ENCODE peak calls at places on chromosomes 7 and 10, in seven cellular contexts. T is HEK293T; V is left ventricle myocardium superior; O is fibroblast of pulmonary artery; J is A172; M is stimulated activated CD8-positive, alpha-beta memory T cell treated with anti-CD3 and anti-CD28 coated beads, Interleukin-15, amount 100 ng/mL, for 24 hours; K is stimulated activated CD4-positive, alpha-beta T cell treated with anti-CD3 and anti-CD28 coated beads, Interleukin-12 subunit alpha, Interleukin-12 subunit beta, amount 100 ng/mL, for 48 hours. F is an unnamed sample.

GRCh38 chr7:135710417-135711138 is 17.4 kb downstream of the SLC13A4 start:
- DNase-seq in T (peak), V (no peak), O (no peak), J (no peak), M (no peak), K (no peak), F (no peak)

GRCh38 chr10:110972231-110973134 is 53.1 kb downstream of the SHOC2 start:
- DNase-seq in T (no peak), V (no peak), O (no peak), J (no peak), M (no peak), K (no peak), F (no peak)

GRCh38 chr10:50577681-50578350 is 45.9 kb downstream of the SGMS1 start:
- DNase-seq in T (no peak), V (no peak), O (peak), J (peak), M (no peak), K (no peak), F (no peak)

GRCh38 chr7:8296362-8296659 is 34.3 kb upstream of the ICA1 start:
- DNase-seq in T (no peak), V (no peak), O (no peak), J (no peak), M (no peak), K (no peak), F (no peak)

GRCh38 chr7:41711283-41712064 is 8.6 kb upstream of the INHBA start:
- DNase-seq in T (peak), V (peak), O (peak), J (peak), M (no peak), K (no peak), F (no peak)

GRCh38 chr10:125742465-125742864 is 23.0 kb downstream of the EDRF1 start:
- DNase-seq in T (no peak), V (no peak), O (peak), J (no peak), M (no peak), K (no peak), F (no peak)

GRCh38 chr10:63522129-63522687 is 1.0 kb downstream of the REEP3 start:
- DNase-seq in T (no peak), V (no peak), O (peak), J (peak), M (no peak), K (no peak), F (no peak)

GRCh38 chr10:35447693-35448407 is 111.5 kb downstream of the CCNY start:
- DNase-seq in T (no peak), V (no peak), O (peak), J (peak), M (no peak), K (no peak), F (no peak)

GRCh38 chr7:936131-937054 is 18.1 kb downstream of the ADAP1 start:
- DNase-seq in T (no peak), V (peak), O (no peak), J (peak), M (no peak), K (no peak), F (no peak)

GRCh38 chr7:74027683-74028320 is at the start of gene ELN:
- DNase-seq in T (no peak), V (peak), O (peak), J (no peak), M (no peak), K (no peak), F (peak)

GRCh38 chr7:36161996-36162395 is 8.9 kb downstream of the EEPD1 start:
- DNase-seq in T (no peak), V (no peak), O (no peak), J (no peak), M (no peak), K (no peak), F (no peak)

GRCh38 chr7:82729172-82730030 is 285.8 kb upstream of the CACNA2D1 start:
- DNase-seq in T (peak), V (no peak), O (peak), J (peak), M (no peak), K (no peak), F (no peak)

GRCh38 chr7:46058424-46058823 is 137.4 kb upstream of the IGFBP3 start:
- DNase-seq in T (no peak), V (no peak), O (no peak), J (no peak), M (no peak), K (no peak), F (no peak)

GRCh38 chr7:28853150-28853549 is 105.0 kb downstream of the TRIL start:
- DNase-seq in T (no peak), V (no peak), O (no peak), J (no peak), M (no peak), K (no peak), F (no peak)

GRCh38 chr7:127844707-127845331 is 186.4 kb downstream of the LRRC4 start:
- DNase-seq in T (peak), V (peak), O (peak), J (no peak), M (no peak), K (no peak), F (no peak)

GRCh38 chr7:138654616-138655015 is 46.5 kb downstream of the SVOPL start:
- DNase-seq in T (no peak), V (no peak), O (no peak), J (no peak), M (no peak), K (no peak), F (no peak)

GRCh38 chr7:75048435-75049379 is 24.9 kb downstream of the RCC1L start:
- DNase-seq in T (no peak), V (no peak), O (peak), J (no peak), M (no peak), K (no peak), F (no peak)

GRCh38 chr10:13351340-13351915 is 3.3 kb upstream of the SEPHS1 start:
- DNase-seq in T (no peak), V (no peak), O (no peak), J (no peak), M (no peak), K (no peak), F (no peak)

GRCh38 chr10:119104653-119105024 is 726 bp downstream of the DENND10 start:
- DNase-seq in T (peak), V (no peak), O (no peak), J (no peak), M (no peak), K (no peak), F (no peak)

GRCh38 chr10:86711957-86712708 is 43.8 kb downstream of the LDB3 start:
- DNase-seq in T (peak), V (peak), O (peak), J (peak), M (no peak), K (no peak), F (no peak)

GRCh38 chr7:266851-267840 is 22.8 kb upstream of the FOXL3 start:
- DNase-seq in T (no peak), V (peak), O (no peak), J (no peak), M (no peak), K (no peak), F (no peak)